ENCODE peak calls at places on chromosomes 1 and 21, in ten cellular contexts. C, M, O, S, I, A, K, Z, Y and G are unnamed samples.

GRCh38 chr1:225999912-226000337 is 782 bp upstream of the SDE2 start:
- DNase-seq in Z (no peak), K (no peak), O (no peak), A (peak; percentile 48), I (peak; percentile 53), M (peak; percentile 82), Y (peak; percentile 28), S (no peak), C (peak; percentile 12), G (peak; percentile 90)

GRCh38 chr1:214438059-214438458 is 113.3 kb downstream of the PTPN14 start:
- DNase-seq in M (no peak), Y (no peak), A (no peak), C (no peak), K (no peak), O (no peak), S (no peak), I (no peak), Z (no peak), G (no peak)

GRCh38 chr1:182600036-182600713 is 4.0 kb downstream of the RGS16 start:
- DNase-seq in M (no peak), S (no peak), I (no peak), K (no peak), O (no peak), Y (no peak), A (no peak), Z (no peak), C (no peak), G (no peak)

GRCh38 chr1:243291287-243291686 is 35.4 kb downstream of the SDCCAG8 start:
- DNase-seq in Y (no peak), O (no peak), Z (no peak), A (peak; percentile 28), K (no peak), S (no peak), M (no peak), C (no peak), I (no peak), G (no peak)

GRCh38 chr1:197781998-197782718 is 6.9 kb upstream of the DENND1B start:
- DNase-seq in I (peak; percentile 26), S (no peak), Y (no peak), Z (no peak), O (peak; percentile 83), K (no peak), A (peak; percentile 57), C (no peak), M (no peak), G (peak; percentile 25)

GRCh38 chr1:217721692-217722091 is 90.5 kb downstream of the SPATA17 start:
- DNase-seq in S (no peak), M (no peak), Z (no peak), A (no peak), I (no peak), Y (no peak), K (no peak), O (peak; percentile 12), C (no peak), G (no peak)

GRCh38 chr1:109186704-109187071 is 27.0 kb upstream of the SARS1 start:
- DNase-seq in Y (no peak), Z (no peak), K (no peak), I (peak; percentile 74), A (no peak), C (no peak), S (no peak), M (no peak), O (no peak), G (peak; percentile 47)

GRCh38 chr21:32442566-32443318 is 30.2 kb downstream of the EVA1C start:
- DNase-seq in S (no peak), C (no peak), I (no peak), O (no peak), Y (no peak), K (no peak), M (peak; percentile 85), Z (no peak), A (peak; percentile 70), G (peak; percentile 31)

GRCh38 chr1:45607407-45608074 is 16.3 kb downstream of the CCDC17 start:
- DNase-seq in Y (no peak), O (no peak), A (no peak), S (no peak), C (no peak), M (no peak), Z (no peak), I (no peak), K (no peak), G (no peak)

GRCh38 chr1:63651110-63651776 is 58.0 kb downstream of the PGM1 start:
- DNase-seq in K (no peak), Z (peak; percentile 79), Y (peak; percentile 70), O (peak; percentile 56), A (peak; percentile 16), M (peak; percentile 48), I (no peak), S (no peak), C (no peak), G (peak; percentile 80)

GRCh38 chr1:209884665-209885117 is 53.3 kb upstream of the SYT14 start:
- DNase-seq in S (peak; percentile 94), K (peak; percentile 81), O (peak; percentile 99), C (peak; percentile 100), Z (peak; percentile 97), Y (peak; percentile 99), M (peak; percentile 99), A (peak; percentile 100), I (peak; percentile 99), G (peak; percentile 99)

GRCh38 chr1:24984300-24984699 is 54.2 kb upstream of the RUNX3 start:
- DNase-seq in K (no peak), S (no peak), Y (no peak), M (no peak), C (no peak), A (no peak), I (no peak), Z (no peak), O (no peak), G (no peak)
- H3K4me3 ChIP-seq in K (no peak overlapping the region), S (no peak overlapping the region), Y (no peak overlapping the region), M (no peak overlapping the region), C (no peak overlapping the region), A (no peak overlapping the region), I (no peak overlapping the region), Z (no peak overlapping the region), O (no peak overlapping the region), G (no peak overlapping the region)

GRCh38 chr1:98333406-98333805 is 328.1 kb upstream of the SNX7 start:
- DNase-seq in A (no peak), S (no peak), I (no peak), O (peak; percentile 72), Z (no peak), C (no peak), K (no peak), M (no peak), Y (no peak), G (no peak)
- TF ChIP-seq CTCF in A (no peak), S (no peak), I (no peak), O (no peak), Z (no peak), C (no peak), K (no peak), M (no peak), Y (no peak), G (no peak)

DNA sequence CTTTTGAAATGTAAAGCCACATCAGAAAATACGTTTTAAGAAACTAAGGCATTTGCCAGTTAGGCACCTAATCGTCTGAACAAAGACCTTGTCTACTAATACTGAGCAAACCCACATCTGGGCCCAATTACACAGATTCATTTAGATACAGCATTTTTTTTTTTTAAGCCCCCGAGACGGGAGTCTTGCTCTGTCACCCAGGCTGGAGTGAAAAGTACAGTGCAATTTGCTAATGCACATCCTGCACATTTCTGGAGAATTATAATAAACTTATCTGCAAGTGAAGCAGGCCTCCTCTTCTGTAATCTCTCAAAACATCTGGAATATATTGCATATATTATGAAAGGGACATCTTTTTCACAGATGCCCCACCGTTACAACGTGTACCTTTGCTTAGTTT is 3.3 kb downstream of the RSRP1 start:
- DNase-seq in A (no peak), Z (no peak), I (no peak), S (no peak), K (no peak), Y (no peak), M (no peak), C (no peak), O (no peak), G (no peak)
- H3K4me3 ChIP-seq in A (no peak overlapping the region), Z (no peak overlapping the region), I (no peak overlapping the region), S (no peak overlapping the region), K (no peak overlapping the region), Y (no peak overlapping the region), M (no peak overlapping the region), C (no peak overlapping the region), O (no peak overlapping the region), G (no peak overlapping the region)

DNA sequence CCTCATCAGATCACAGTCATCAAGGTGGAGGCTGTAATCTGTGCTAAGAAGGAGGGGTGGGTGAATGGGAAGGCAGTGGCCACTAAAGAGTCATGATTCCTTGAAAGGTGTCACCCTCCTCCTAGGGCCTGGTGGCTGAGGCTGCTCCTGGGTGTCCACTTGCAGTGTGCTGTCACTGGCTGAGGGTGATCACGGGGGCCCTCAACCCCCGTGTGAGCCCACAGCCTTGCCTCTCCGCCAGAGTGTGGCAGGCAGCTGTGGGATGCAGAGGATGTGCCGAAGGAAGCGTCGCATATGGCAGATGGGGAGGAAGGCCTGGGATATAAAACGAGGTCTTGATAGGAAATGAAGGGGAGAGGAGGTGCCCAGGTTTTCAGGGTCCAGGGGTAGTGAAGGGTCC is 476.5 kb downstream of the PTPRU start:
- DNase-seq in Z (no peak), K (no peak), O (no peak), Y (no peak), M (no peak), I (no peak), A (no peak), S (no peak), C (no peak), G (no peak)
- TF ChIP-seq CTCF in Z (no peak), K (no peak), O (no peak), Y (no peak), M (no peak), I (no peak), A (no peak), S (no peak), C (no peak), G (no peak)

DNA sequence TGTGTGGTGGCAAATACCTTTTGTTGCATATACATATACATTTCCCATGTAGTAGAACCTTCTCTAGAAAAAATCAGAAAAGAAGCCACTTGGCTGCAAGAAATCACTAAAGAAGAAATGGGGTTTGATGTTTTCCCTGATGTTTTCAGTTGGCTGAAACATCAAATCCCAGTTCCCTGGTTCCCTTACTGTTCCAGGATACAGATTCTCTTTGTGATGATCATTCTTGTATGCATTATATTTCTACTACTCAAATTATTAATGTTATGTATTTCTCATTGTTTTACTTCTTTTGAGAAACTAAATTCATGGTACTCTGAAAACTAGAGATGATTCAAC is 7.6 kb downstream of the RNU1-2 start:
- DNase-seq in O (no peak), S (no peak), I (no peak), K (no peak), Z (no peak), Y (no peak), M (no peak), C (no peak), A (no peak), G (no peak)
- H3K4me3 ChIP-seq in O (peak overlapping the region; percentile 42), S (peak overlapping the region; percentile 37), I (peak overlapping the region; percentile 33), K (peak overlapping the region; percentile 55), Z (peak overlapping the region; percentile 39), Y (peak overlapping the region; percentile 46), M (peak overlapping the region; percentile 60), C (peak overlapping the region; percentile 78), A (peak overlapping the region; percentile 62), G (peak overlapping the region; percentile 68)